ENCODE peak calls at places on chromosome 6, in eight cellular contexts. One of them, this sample, is unnamed.

GRCh38 chr6:797479-798077 is 104.6 kb upstream of the EXOC2 start:
- DNase-seq in GOT3: no peak
- DNase-seq in naive B cell: peak
- DNase-seq in stimulated activated CD4-positive, alpha-beta T cell treated with anti-CD3 and anti-CD28 coated beads, Interleukin-4, amount 100 ng/mL, for 48 hours: no peak
- DNase-seq in NCI-H1417: peak
- DNase-seq in BJ: no peak
- DNase-seq in cardiac muscle cell: peak
- DNase-seq in left colon: peak
- DNase-seq in this sample: peak

GRCh38 chr6:20146291-20146690 is 66.0 kb downstream of the MBOAT1 start:
- DNase-seq in GOT3: no peak
- DNase-seq in naive B cell: no peak
- DNase-seq in stimulated activated CD4-positive, alpha-beta T cell treated with anti-CD3 and anti-CD28 coated beads, Interleukin-4, amount 100 ng/mL, for 48 hours: no peak
- DNase-seq in NCI-H1417: no peak
- DNase-seq in BJ: no peak
- DNase-seq in cardiac muscle cell: no peak
- DNase-seq in left colon: no peak
- DNase-seq in this sample: no peak

GRCh38 chr6:36962874-36963273 is 8.3 kb downstream of the PI16 start:
- DNase-seq in GOT3: no peak
- DNase-seq in naive B cell: peak
- DNase-seq in stimulated activated CD4-positive, alpha-beta T cell treated with anti-CD3 and anti-CD28 coated beads, Interleukin-4, amount 100 ng/mL, for 48 hours: peak
- DNase-seq in NCI-H1417: no peak
- DNase-seq in BJ: no peak
- DNase-seq in cardiac muscle cell: no peak
- DNase-seq in left colon: peak
- DNase-seq in this sample: peak

GRCh38 chr6:56838016-56838555 is 116.8 kb upstream of the BEND6 start:
- DNase-seq in GOT3: no peak
- DNase-seq in naive B cell: no peak
- DNase-seq in stimulated activated CD4-positive, alpha-beta T cell treated with anti-CD3 and anti-CD28 coated beads, Interleukin-4, amount 100 ng/mL, for 48 hours: no peak
- DNase-seq in NCI-H1417: no peak
- DNase-seq in BJ: no peak
- DNase-seq in cardiac muscle cell: no peak
- DNase-seq in left colon: no peak
- DNase-seq in this sample: no peak

GRCh38 chr6:157715766-157716171 is 107.3 kb upstream of the SNX9 start:
- DNase-seq in GOT3: peak
- DNase-seq in naive B cell: no peak
- DNase-seq in stimulated activated CD4-positive, alpha-beta T cell treated with anti-CD3 and anti-CD28 coated beads, Interleukin-4, amount 100 ng/mL, for 48 hours: no peak
- DNase-seq in NCI-H1417: no peak
- DNase-seq in BJ: peak
- DNase-seq in cardiac muscle cell: no peak
- DNase-seq in left colon: peak
- DNase-seq in this sample: no peak

GRCh38 chr6:104829183-104829958 is 30.3 kb downstream of the HACE1 start:
- DNase-seq in GOT3: no peak
- DNase-seq in naive B cell: no peak
- DNase-seq in stimulated activated CD4-positive, alpha-beta T cell treated with anti-CD3 and anti-CD28 coated beads, Interleukin-4, amount 100 ng/mL, for 48 hours: no peak
- DNase-seq in NCI-H1417: no peak
- DNase-seq in BJ: no peak
- DNase-seq in cardiac muscle cell: no peak
- DNase-seq in left colon: no peak
- DNase-seq in this sample: no peak

GRCh38 chr6:4936681-4937041 is 67.2 kb downstream of the RPP40 start:
- DNase-seq in GOT3: no peak
- DNase-seq in naive B cell: peak
- DNase-seq in stimulated activated CD4-positive, alpha-beta T cell treated with anti-CD3 and anti-CD28 coated beads, Interleukin-4, amount 100 ng/mL, for 48 hours: no peak
- DNase-seq in NCI-H1417: peak
- DNase-seq in BJ: no peak
- DNase-seq in cardiac muscle cell: peak
- DNase-seq in left colon: no peak
- DNase-seq in this sample: peak

GRCh38 chr6:111552241-111552744 is 53.4 kb downstream of the TRAF3IP2 start:
- DNase-seq in GOT3: peak
- DNase-seq in naive B cell: no peak
- DNase-seq in stimulated activated CD4-positive, alpha-beta T cell treated with anti-CD3 and anti-CD28 coated beads, Interleukin-4, amount 100 ng/mL, for 48 hours: no peak
- DNase-seq in NCI-H1417: peak
- DNase-seq in BJ: peak
- DNase-seq in cardiac muscle cell: peak
- DNase-seq in left colon: peak
- DNase-seq in this sample: peak

GRCh38 chr6:125640441-125641150 is 108.8 kb upstream of the HEY2 start:
- DNase-seq in GOT3: no peak
- DNase-seq in naive B cell: no peak
- DNase-seq in stimulated activated CD4-positive, alpha-beta T cell treated with anti-CD3 and anti-CD28 coated beads, Interleukin-4, amount 100 ng/mL, for 48 hours: no peak
- DNase-seq in NCI-H1417: no peak
- DNase-seq in BJ: no peak
- DNase-seq in cardiac muscle cell: no peak
- DNase-seq in left colon: no peak
- DNase-seq in this sample: no peak

GRCh38 chr6:27312146-27312949 is at the start of gene POM121L2:
- DNase-seq in GOT3: no peak
- DNase-seq in naive B cell: peak
- DNase-seq in stimulated activated CD4-positive, alpha-beta T cell treated with anti-CD3 and anti-CD28 coated beads, Interleukin-4, amount 100 ng/mL, for 48 hours: peak
- DNase-seq in NCI-H1417: peak
- DNase-seq in BJ: no peak
- DNase-seq in cardiac muscle cell: peak
- DNase-seq in left colon: peak
- DNase-seq in this sample: peak

GRCh38 chr6:170082067-170082466 is 208.8 kb downstream of the DLL1 start:
- DNase-seq in GOT3: no peak
- DNase-seq in naive B cell: no peak
- DNase-seq in stimulated activated CD4-positive, alpha-beta T cell treated with anti-CD3 and anti-CD28 coated beads, Interleukin-4, amount 100 ng/mL, for 48 hours: no peak
- DNase-seq in NCI-H1417: no peak
- DNase-seq in BJ: no peak
- DNase-seq in cardiac muscle cell: no peak
- DNase-seq in left colon: no peak
- DNase-seq in this sample: no peak

GRCh38 chr6:49555951-49556350 is 5.5 kb downstream of the C6orf141 start:
- DNase-seq in GOT3: no peak
- DNase-seq in naive B cell: no peak
- DNase-seq in stimulated activated CD4-positive, alpha-beta T cell treated with anti-CD3 and anti-CD28 coated beads, Interleukin-4, amount 100 ng/mL, for 48 hours: no peak
- DNase-seq in NCI-H1417: no peak
- DNase-seq in BJ: no peak
- DNase-seq in cardiac muscle cell: no peak
- DNase-seq in left colon: no peak
- DNase-seq in this sample: no peak

GRCh38 chr6:89117285-89118108 is at the start of gene SRSF12:
- DNase-seq in GOT3: peak
- DNase-seq in naive B cell: peak
- DNase-seq in stimulated activated CD4-positive, alpha-beta T cell treated with anti-CD3 and anti-CD28 coated beads, Interleukin-4, amount 100 ng/mL, for 48 hours: peak
- DNase-seq in NCI-H1417: peak
- DNase-seq in BJ: no peak
- DNase-seq in cardiac muscle cell: peak
- DNase-seq in left colon: no peak
- DNase-seq in this sample: peak

This sample was measured in SHP77.